ENCODE peak calls at places on chromosomes 4 and X, in four cellular contexts. C, T, D and P are unnamed samples.

GRCh38 chrX:110509778-110510510 is 151.3 kb downstream of the RTL9 start:
- DNase-seq in C (no peak), T (no peak), D (peak; percentile 14), P (no peak)

GRCh38 chrX:15398874-15399273 is 14.7 kb upstream of the VEGFD start:
- DNase-seq in D (no peak), T (no peak), C (no peak), P (no peak)

GRCh38 chr4:67700119-67700873 is 659 bp downstream of the UBA6 start:
- DNase-seq in D (no peak), T (no peak), C (peak; percentile 28), P (peak; percentile 19)

GRCh38 chr4:6941796-6942195 is 32.2 kb downstream of the TBC1D14 start:
- DNase-seq in T (no peak), D (no peak), C (no peak), P (no peak)

GRCh38 chrX:41275661-41276609 is 58.0 kb upstream of the DDX3X start:
- DNase-seq in C (peak; percentile 55), D (peak; percentile 80), T (peak; percentile 56), P (peak; percentile 84)

GRCh38 chrX:127459784-127460183 is 592.4 kb downstream of the ACTRT1 start:
- DNase-seq in D (no peak), T (no peak), C (peak; percentile 1), P (no peak)

GRCh38 chr4:169458575-169458974 is 153.8 kb downstream of the NEK1 start:
- DNase-seq in D (no peak), C (no peak), T (no peak), P (no peak)

GRCh38 chrX:70424801-70425200 is 1.7 kb downstream of the GDPD2 start:
- DNase-seq in C (no peak), T (no peak), D (no peak), P (no peak)

GRCh38 chrX:48511561-48511960 is 2.8 kb downstream of the PORCN start:
- DNase-seq in D (no peak), T (no peak), C (no peak), P (no peak)

GRCh38 chrX:13091111-13091765 is 46.8 kb upstream of the FAM9C start:
- DNase-seq in D (no peak), C (peak; percentile 90), T (no peak), P (no peak)

GRCh38 chr4:88522702-88523324 is 763 bp downstream of the PYURF start:
- DNase-seq in T (peak; percentile 55), D (peak; percentile 41), C (peak; percentile 74), P (peak; percentile 30)

GRCh38 chr4:14169460-14169859 is 541.9 kb upstream of the BOD1L1 start:
- DNase-seq in D (no peak), T (no peak), C (no peak), P (peak; percentile 8)

GRCh38 chr4:145154573-145154972 is 25.8 kb downstream of the OTUD4 start:
- DNase-seq in T (no peak), D (peak; percentile 24), C (no peak), P (no peak)

GRCh38 chr4:108425988-108426387 is 194.4 kb upstream of the RPL34 start:
- DNase-seq in D (no peak), T (no peak), C (no peak), P (peak; percentile 75)

GRCh38 chr4:153345011-153345981 is 808 bp downstream of the MND1 start:
- DNase-seq in D (peak; percentile 53), T (peak; percentile 57), C (peak; percentile 82), P (peak; percentile 62)

GRCh38 chrX:119189115-119189514 is 47.0 kb upstream of the PGRMC1 start:
- DNase-seq in C (no peak), D (no peak), T (no peak), P (no peak)

GRCh38 chr4:1347410-1347864 is 429 bp downstream of the UVSSA start:
- DNase-seq in D (peak; percentile 82), C (peak; percentile 87), T (peak; percentile 64), P (peak; percentile 92)